ENCODE peak calls at places on chromosomes 13 and 19, in six cellular contexts. One of them, this sample, is unnamed.
A peak's percentile ranks its signal among the peaks of the same experiment; 100 is the strongest.

GRCh38 chr19:15841875-15842569 is 26.6 kb upstream of the OR10H1 start:
- DNase-seq in choroid plexus epithelial cell: no peak
- DNase-seq in mammary epithelial cell: no peak
- DNase-seq in uterus: no peak
- DNase-seq in chondrocyte: no peak
- DNase-seq in neural progenitor cell: no peak
- DNase-seq in this sample: no peak

GRCh38 chr13:101626925-101627555 is 174.6 kb downstream of the ITGBL1 start:
- DNase-seq in choroid plexus epithelial cell: peak; percentile 46
- DNase-seq in mammary epithelial cell: no peak
- DNase-seq in uterus: no peak
- DNase-seq in chondrocyte: no peak
- DNase-seq in neural progenitor cell: no peak
- DNase-seq in this sample: no peak

GRCh38 chr19:3095375-3096191 is 1.4 kb downstream of the GNA11 start:
- DNase-seq in choroid plexus epithelial cell: no peak
- DNase-seq in mammary epithelial cell: peak; percentile 36
- DNase-seq in uterus: no peak
- DNase-seq in chondrocyte: no peak
- DNase-seq in neural progenitor cell: peak; percentile 88
- DNase-seq in this sample: peak; percentile 56

GRCh38 chr13:24615911-24616472 is 64.2 kb upstream of the ATP12A start:
- DNase-seq in choroid plexus epithelial cell: no peak
- DNase-seq in mammary epithelial cell: no peak
- DNase-seq in uterus: no peak
- DNase-seq in chondrocyte: no peak
- DNase-seq in neural progenitor cell: no peak
- DNase-seq in this sample: no peak

GRCh38 chr13:37791699-37792098 is 77.9 kb downstream of the TRPC4 start:
- DNase-seq in choroid plexus epithelial cell: no peak
- DNase-seq in mammary epithelial cell: no peak
- DNase-seq in uterus: no peak
- DNase-seq in chondrocyte: no peak
- DNase-seq in neural progenitor cell: no peak
- DNase-seq in this sample: no peak

GRCh38 chr19:43789029-43789428 is 8.3 kb upstream of the KCNN4 start:
- DNase-seq in choroid plexus epithelial cell: peak; percentile 76
- DNase-seq in mammary epithelial cell: no peak
- DNase-seq in uterus: no peak
- DNase-seq in chondrocyte: peak; percentile 10
- DNase-seq in neural progenitor cell: peak; percentile 79
- DNase-seq in this sample: peak; percentile 39

GRCh38 chr13:83274679-83275078 is 607.6 kb downstream of the SLITRK1 start:
- DNase-seq in choroid plexus epithelial cell: no peak
- DNase-seq in mammary epithelial cell: no peak
- DNase-seq in uterus: no peak
- DNase-seq in chondrocyte: no peak
- DNase-seq in neural progenitor cell: no peak
- DNase-seq in this sample: no peak

GRCh38 chr13:80168089-80168850 is 172.7 kb downstream of the SPRY2 start:
- DNase-seq in choroid plexus epithelial cell: peak; percentile 11
- DNase-seq in mammary epithelial cell: peak; percentile 14
- DNase-seq in uterus: no peak
- DNase-seq in chondrocyte: no peak
- DNase-seq in neural progenitor cell: no peak
- DNase-seq in this sample: no peak

GRCh38 chr13:83211301-83211700 is 671.0 kb downstream of the SLITRK1 start:
- DNase-seq in choroid plexus epithelial cell: peak; percentile 74
- DNase-seq in mammary epithelial cell: no peak
- DNase-seq in uterus: no peak
- DNase-seq in chondrocyte: no peak
- DNase-seq in neural progenitor cell: no peak
- DNase-seq in this sample: no peak

GRCh38 chr19:4877753-4878490 is 10.5 kb upstream of the PLIN3 start:
- DNase-seq in choroid plexus epithelial cell: no peak
- DNase-seq in mammary epithelial cell: no peak
- DNase-seq in uterus: no peak
- DNase-seq in chondrocyte: no peak
- DNase-seq in neural progenitor cell: peak; percentile 66
- DNase-seq in this sample: no peak

GRCh38 chr19:33725567-33725966 is 71.1 kb upstream of the KCTD15 start:
- DNase-seq in choroid plexus epithelial cell: no peak
- DNase-seq in mammary epithelial cell: no peak
- DNase-seq in uterus: no peak
- DNase-seq in chondrocyte: no peak
- DNase-seq in neural progenitor cell: no peak
- DNase-seq in this sample: no peak

GRCh38 chr19:4979211-4979807 is 10.4 kb downstream of the KDM4B start:
- DNase-seq in choroid plexus epithelial cell: no peak
- DNase-seq in mammary epithelial cell: no peak
- DNase-seq in uterus: no peak
- DNase-seq in chondrocyte: no peak
- DNase-seq in neural progenitor cell: no peak
- DNase-seq in this sample: no peak

GRCh38 chr19:53102186-53102585 is 1.0 kb downstream of the ZNF160 start:
- DNase-seq in choroid plexus epithelial cell: no peak
- DNase-seq in mammary epithelial cell: no peak
- DNase-seq in uterus: no peak
- DNase-seq in chondrocyte: no peak
- DNase-seq in neural progenitor cell: peak; percentile 47
- DNase-seq in this sample: no peak

GRCh38 chr19:2722541-2723344 is 1.6 kb upstream of the DIRAS1 start:
- DNase-seq in choroid plexus epithelial cell: peak; percentile 69
- DNase-seq in mammary epithelial cell: peak; percentile 62
- DNase-seq in uterus: peak; percentile 82
- DNase-seq in chondrocyte: peak; percentile 94
- DNase-seq in neural progenitor cell: no peak
- DNase-seq in this sample: no peak

GRCh38 chr19:31349160-31349881 is at the start of gene TSHZ3:
- DNase-seq in choroid plexus epithelial cell: peak; percentile 94
- DNase-seq in mammary epithelial cell: peak; percentile 84
- DNase-seq in uterus: peak; percentile 86
- DNase-seq in chondrocyte: no peak
- DNase-seq in neural progenitor cell: peak; percentile 83
- DNase-seq in this sample: peak; percentile 67

GRCh38 chr19:35292986-35293732 is 1.2 kb downstream of the MAG start:
- DNase-seq in choroid plexus epithelial cell: no peak
- DNase-seq in mammary epithelial cell: peak; percentile 13
- DNase-seq in uterus: no peak
- DNase-seq in chondrocyte: no peak
- DNase-seq in neural progenitor cell: no peak
- DNase-seq in this sample: no peak

GRCh38 chr13:19185865-19186645 is 4.4 kb upstream of the TUBA3C start:
- DNase-seq in choroid plexus epithelial cell: no peak
- DNase-seq in mammary epithelial cell: no peak
- DNase-seq in uterus: no peak
- DNase-seq in chondrocyte: no peak
- DNase-seq in neural progenitor cell: no peak
- DNase-seq in this sample: no peak

GRCh38 chr19:6020972-6021805 is 43.2 kb upstream of the RANBP3 start:
- DNase-seq in choroid plexus epithelial cell: no peak
- DNase-seq in mammary epithelial cell: no peak
- DNase-seq in uterus: no peak
- DNase-seq in chondrocyte: peak; percentile 77
- DNase-seq in neural progenitor cell: no peak
- DNase-seq in this sample: no peak

GRCh38 chr13:65679240-65679639 is 1550.9 kb downstream of the PCDH9 start:
- DNase-seq in choroid plexus epithelial cell: peak; percentile 78
- DNase-seq in mammary epithelial cell: no peak
- DNase-seq in uterus: no peak
- DNase-seq in chondrocyte: no peak
- DNase-seq in neural progenitor cell: no peak
- DNase-seq in this sample: no peak

GRCh38 chr19:13441810-13442512 is 64.3 kb downstream of the CACNA1A start:
- DNase-seq in choroid plexus epithelial cell: peak; percentile 27
- DNase-seq in mammary epithelial cell: peak; percentile 21
- DNase-seq in uterus: no peak
- DNase-seq in chondrocyte: no peak
- DNase-seq in neural progenitor cell: peak; percentile 91
- DNase-seq in this sample: peak; percentile 67

GRCh38 chr19:52922841-52923781 is at the start of gene ZNF888:
- DNase-seq in choroid plexus epithelial cell: peak; percentile 85
- DNase-seq in mammary epithelial cell: peak; percentile 86
- DNase-seq in uterus: peak; percentile 91
- DNase-seq in chondrocyte: no peak
- DNase-seq in neural progenitor cell: peak; percentile 92
- DNase-seq in this sample: peak; percentile 90

GRCh38 chr19:46685189-46685588 is 24.2 kb upstream of the DACT3 start:
- DNase-seq in choroid plexus epithelial cell: no peak
- DNase-seq in mammary epithelial cell: no peak
- DNase-seq in uterus: no peak
- DNase-seq in chondrocyte: no peak
- DNase-seq in neural progenitor cell: no peak
- DNase-seq in this sample: no peak

GRCh38 chr19:19594371-19594770 is 24.1 kb downstream of the PBX4 start:
- DNase-seq in choroid plexus epithelial cell: peak; percentile 17
- DNase-seq in mammary epithelial cell: no peak
- DNase-seq in uterus: no peak
- DNase-seq in chondrocyte: no peak
- DNase-seq in neural progenitor cell: no peak
- DNase-seq in this sample: no peak

GRCh38 chr13:47085346-47085745 is 188.5 kb upstream of the HTR2A start:
- DNase-seq in choroid plexus epithelial cell: no peak
- DNase-seq in mammary epithelial cell: no peak
- DNase-seq in uterus: no peak
- DNase-seq in chondrocyte: no peak
- DNase-seq in neural progenitor cell: no peak
- DNase-seq in this sample: no peak

GRCh38 chr13:111177803-111178389 is 62.8 kb downstream of the ARHGEF7 start:
- DNase-seq in choroid plexus epithelial cell: peak; percentile 88
- DNase-seq in mammary epithelial cell: peak; percentile 85
- DNase-seq in uterus: no peak
- DNase-seq in chondrocyte: no peak
- DNase-seq in neural progenitor cell: no peak
- DNase-seq in this sample: no peak

GRCh38 chr13:95781016-95781415 is 104.1 kb downstream of the DNAJC3 start:
- DNase-seq in choroid plexus epithelial cell: no peak
- DNase-seq in mammary epithelial cell: no peak
- DNase-seq in uterus: no peak
- DNase-seq in chondrocyte: no peak
- DNase-seq in neural progenitor cell: no peak
- DNase-seq in this sample: no peak

GRCh38 chr13:99981115-99982020 is at the start of gene ZIC2:
- DNase-seq in choroid plexus epithelial cell: peak; percentile 94
- DNase-seq in mammary epithelial cell: peak; percentile 60
- DNase-seq in uterus: no peak
- DNase-seq in chondrocyte: peak; percentile 95
- DNase-seq in neural progenitor cell: peak; percentile 96
- DNase-seq in this sample: peak; percentile 57

GRCh38 chr13:99978781-99979452 is 2.7 kb upstream of the ZIC2 start:
- DNase-seq in choroid plexus epithelial cell: no peak
- DNase-seq in mammary epithelial cell: no peak
- DNase-seq in uterus: no peak
- DNase-seq in chondrocyte: no peak
- DNase-seq in neural progenitor cell: peak; percentile 92
- DNase-seq in this sample: peak; percentile 35

GRCh38 chr13:99982021-99982740 is 597 bp downstream of the ZIC2 start:
- DNase-seq in choroid plexus epithelial cell: no peak
- DNase-seq in mammary epithelial cell: peak; percentile 51
- DNase-seq in uterus: no peak
- DNase-seq in chondrocyte: no peak
- DNase-seq in neural progenitor cell: peak; percentile 77
- DNase-seq in this sample: peak; percentile 47

GRCh38 chr13:99979453-99980200 is 2.0 kb upstream of the ZIC2 start:
- DNase-seq in choroid plexus epithelial cell: no peak
- DNase-seq in mammary epithelial cell: no peak
- DNase-seq in uterus: no peak
- DNase-seq in chondrocyte: no peak
- DNase-seq in neural progenitor cell: peak; percentile 79
- DNase-seq in this sample: peak; percentile 52

GRCh38 chr13:99980201-99981114 is 1.1 kb upstream of the ZIC2 start:
- DNase-seq in choroid plexus epithelial cell: peak; percentile 92
- DNase-seq in mammary epithelial cell: peak; percentile 76
- DNase-seq in uterus: peak; percentile 47
- DNase-seq in chondrocyte: no peak
- DNase-seq in neural progenitor cell: peak; percentile 96
- DNase-seq in this sample: peak; percentile 76
- TF ChIP-seq CTCF in choroid plexus epithelial cell: no peak
- TF ChIP-seq CTCF in mammary epithelial cell: no peak
- TF ChIP-seq CTCF in uterus: no peak
- TF ChIP-seq CTCF in chondrocyte: peak; percentile 21
- TF ChIP-seq CTCF in neural progenitor cell: peak; percentile 16
- TF ChIP-seq CTCF in this sample: no peak

GRCh38 chr13:93951153-93951552 is 528.3 kb downstream of the DCT start:
- DNase-seq in choroid plexus epithelial cell: peak; percentile 60
- DNase-seq in mammary epithelial cell: no peak
- DNase-seq in uterus: no peak
- DNase-seq in chondrocyte: no peak
- DNase-seq in neural progenitor cell: no peak
- DNase-seq in this sample: no peak
- TF ChIP-seq CTCF in choroid plexus epithelial cell: peak; percentile 55
- TF ChIP-seq CTCF in mammary epithelial cell: no peak
- TF ChIP-seq CTCF in uterus: no peak
- TF ChIP-seq CTCF in chondrocyte: peak; percentile 51
- TF ChIP-seq CTCF in neural progenitor cell: no peak
- TF ChIP-seq CTCF in this sample: no peak

DNA sequence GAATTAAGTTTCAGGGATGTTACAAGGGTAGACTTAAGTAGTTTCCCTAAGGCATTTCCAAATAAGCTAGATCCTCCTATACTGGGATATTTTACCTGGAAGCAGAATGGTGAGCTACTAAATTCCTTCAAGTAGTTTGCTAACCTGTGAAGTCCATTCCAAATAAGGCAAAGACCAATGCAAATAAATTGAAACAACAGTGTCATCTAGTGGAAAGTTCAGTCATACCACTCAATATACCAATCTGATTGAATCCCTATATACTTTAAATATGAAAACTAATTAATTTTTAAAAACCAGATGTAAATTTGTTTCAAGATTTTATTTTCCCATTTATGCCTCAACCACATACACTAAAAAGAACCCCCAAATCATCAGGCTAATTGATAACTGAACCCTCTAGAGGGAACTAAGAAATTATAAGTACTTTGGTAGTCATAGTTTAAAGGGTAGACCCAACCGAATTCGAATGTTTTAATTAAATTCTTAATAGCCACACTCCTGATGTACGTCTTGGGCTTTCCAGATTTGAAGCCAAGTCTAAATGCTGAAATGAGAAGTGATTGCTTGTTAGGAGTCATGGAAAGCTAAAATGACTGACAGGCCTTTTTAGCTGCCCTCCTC is 223.7 kb downstream of the TBC1D4 start:
- DNase-seq in choroid plexus epithelial cell: peak; percentile 81
- DNase-seq in mammary epithelial cell: peak; percentile 50
- DNase-seq in uterus: no peak
- DNase-seq in chondrocyte: no peak
- DNase-seq in neural progenitor cell: peak; percentile 47
- DNase-seq in this sample: no peak
- TF ChIP-seq CTCF in choroid plexus epithelial cell: peak; percentile 73
- TF ChIP-seq CTCF in mammary epithelial cell: peak; percentile 78
- TF ChIP-seq CTCF in uterus: peak; percentile 15
- TF ChIP-seq CTCF in chondrocyte: peak; percentile 96
- TF ChIP-seq CTCF in neural progenitor cell: peak; percentile 77
- TF ChIP-seq CTCF in this sample: peak; percentile 65

DNA sequence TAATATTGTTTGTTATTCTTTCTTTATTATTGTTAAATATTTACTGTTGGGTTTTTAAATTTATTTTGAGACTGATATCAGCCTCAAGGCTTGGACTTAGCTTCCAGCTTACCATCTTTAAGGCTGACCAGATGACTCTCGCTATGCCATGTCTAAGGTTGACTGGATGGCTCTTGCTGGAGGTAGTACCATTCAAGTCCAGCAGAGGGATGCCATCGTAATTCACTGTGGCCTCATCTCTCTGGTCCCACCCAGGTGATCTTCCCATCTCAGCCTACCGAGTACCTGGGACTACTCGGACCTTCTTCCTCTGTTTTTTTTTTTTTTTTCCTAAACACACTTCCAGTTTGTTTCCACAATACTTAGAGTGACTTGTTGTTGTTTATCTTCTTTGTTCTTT is 41.7 kb upstream of the ZNF91 start:
- DNase-seq in choroid plexus epithelial cell: no peak
- DNase-seq in mammary epithelial cell: no peak
- DNase-seq in uterus: no peak
- DNase-seq in chondrocyte: no peak
- DNase-seq in neural progenitor cell: no peak
- DNase-seq in this sample: no peak
- TF ChIP-seq CTCF in choroid plexus epithelial cell: peak; percentile 43
- TF ChIP-seq CTCF in mammary epithelial cell: peak; percentile 19
- TF ChIP-seq CTCF in uterus: no peak
- TF ChIP-seq CTCF in chondrocyte: no peak
- TF ChIP-seq CTCF in neural progenitor cell: no peak
- TF ChIP-seq CTCF in this sample: no peak